ENCODE peak calls at places on chromosomes 12 and 14, in six cellular contexts. G is NCI-H446 treated with DMSO at 0.1 percent for 48 hours; A is KG1; T is NCI-H1105; K is stimulated activated CD4-positive, alpha-beta T cell treated with anti-CD3 and anti-CD28 coated beads, Interleukin-1b, Interleukin-23, amount 100 ng/mL, for 48 hours; B is mesothelial cell of epicardium. Y is an unnamed sample.

GRCh38 chr12:56631790-56632700 is 1.9 kb upstream of the BAZ2A start:
- DNase-seq in G (no peak), A (no peak), T (no peak), K (peak; percentile 43), B (peak; percentile 60), Y (peak; percentile 52)

GRCh38 chr12:68453876-68454275 is 121.7 kb upstream of the MDM1 start:
- DNase-seq in G (no peak), A (no peak), T (no peak), K (no peak), B (no peak), Y (no peak)

GRCh38 chr14:60805881-60806569 is 71.5 kb downstream of the MNAT1 start:
- DNase-seq in G (no peak), A (no peak), T (no peak), K (no peak), B (no peak), Y (no peak)

GRCh38 chr14:99730876-99731351 is 46.8 kb downstream of the CYP46A1 start:
- DNase-seq in G (no peak), A (no peak), T (no peak), K (no peak), B (no peak), Y (no peak)

GRCh38 chr12:63826002-63826585 is 18.4 kb upstream of the SRGAP1 start:
- DNase-seq in G (peak; percentile 39), A (no peak), T (peak; percentile 40), K (no peak), B (no peak), Y (no peak)

GRCh38 chr12:92702754-92703679 is at the start of gene PLEKHG7:
- DNase-seq in G (no peak), A (no peak), T (no peak), K (no peak), B (no peak), Y (peak; percentile 51)

GRCh38 chr14:75549169-75549568 is 26.9 kb downstream of the BATF start:
- DNase-seq in G (no peak), A (no peak), T (no peak), K (peak; percentile 31), B (no peak), Y (no peak)

GRCh38 chr12:118164798-118165486 is 29.0 kb downstream of the PEBP1 start:
- DNase-seq in G (peak; percentile 2), A (no peak), T (peak; percentile 28), K (no peak), B (peak; percentile 44), Y (no peak)

Y was measured in naive B cell.